ENCODE peak calls at places on chromosomes 12 and 14, in six cellular contexts. V, Q, A, H, C and G are unnamed samples.

GRCh38 chr14:94132285-94132887 is 3.0 kb upstream of the IFI27L2 start:
- DNase-seq in V (peak; percentile 59), Q (peak; percentile 77), A (peak; percentile 70), H (no peak), C (peak; percentile 72), G (peak; percentile 75)

GRCh38 chr14:94548999-94549985 is 11.9 kb upstream of the SERPINA4 start:
- DNase-seq in V (peak; percentile 61), Q (peak; percentile 49), A (peak; percentile 38), H (peak; percentile 83), C (peak; percentile 74), G (peak; percentile 28)

GRCh38 chr12:51837286-51837685 is 11.2 kb downstream of the FIGNL2 start:
- DNase-seq in V (no peak), Q (no peak), A (no peak), H (no peak), C (no peak), G (no peak)

GRCh38 chr14:51575225-51576111 is 76.2 kb upstream of the FRMD6 start:
- DNase-seq in V (no peak), Q (no peak), A (no peak), H (no peak), C (no peak), G (no peak)

GRCh38 chr12:103495158-103495782 is 498 bp downstream of the C12orf42 start:
- DNase-seq in V (no peak), Q (no peak), A (no peak), H (peak; percentile 95), C (peak; percentile 50), G (no peak)

GRCh38 chr14:59022144-59022543 is 166.3 kb upstream of the DAAM1 start:
- DNase-seq in V (no peak), Q (no peak), A (no peak), H (no peak), C (no peak), G (peak; percentile 29)

GRCh38 chr12:49295087-49296001 is at the start of gene PRPH:
- DNase-seq in V (no peak), Q (no peak), A (no peak), H (peak; percentile 72), C (peak; percentile 33), G (no peak)

GRCh38 chr12:104747956-104748355 is 210.1 kb downstream of the SLC41A2 start:
- DNase-seq in V (no peak), Q (no peak), A (no peak), H (no peak), C (no peak), G (no peak)

GRCh38 chr12:92519284-92519683 is 183.5 kb upstream of the PLEKHG7 start:
- DNase-seq in V (no peak), Q (no peak), A (no peak), H (no peak), C (no peak), G (peak; percentile 54)

GRCh38 chr12:69639400-69640016 is 28.8 kb upstream of the LRRC10 start:
- DNase-seq in V (peak; percentile 58), Q (peak; percentile 71), A (peak; percentile 66), H (peak; percentile 86), C (peak; percentile 84), G (peak; percentile 44)

GRCh38 chr12:127485528-127485927 is 781.4 kb upstream of the TMEM132C start:
- DNase-seq in V (no peak), Q (peak; percentile 69), A (no peak), H (no peak), C (no peak), G (peak; percentile 32)

GRCh38 chr14:38310420-38310995 is 54.6 kb upstream of the CLEC14A start:
- DNase-seq in V (no peak), Q (no peak), A (peak; percentile 88), H (no peak), C (no peak), G (no peak)

GRCh38 chr14:94173471-94173884 is 644 bp upstream of the PPP4R4 start:
- DNase-seq in V (no peak), Q (no peak), A (no peak), H (peak; percentile 81), C (no peak), G (no peak)

GRCh38 chr14:32211068-32211404 is 8.0 kb upstream of the RNU6-8 start:
- DNase-seq in V (no peak), Q (no peak), A (no peak), H (no peak), C (no peak), G (no peak)

GRCh38 chr14:68247867-68248266 is 428.3 kb downstream of the RAD51B start:
- DNase-seq in V (no peak), Q (peak; percentile 84), A (no peak), H (no peak), C (no peak), G (no peak)

GRCh38 chr14:98909251-98909944 is 362.6 kb downstream of the BCL11B start:
- DNase-seq in V (no peak), Q (peak; percentile 19), A (no peak), H (no peak), C (no peak), G (peak; percentile 91)

GRCh38 chr12:53560386-53560785 is 53.1 kb upstream of the NPFF start:
- DNase-seq in V (no peak), Q (peak; percentile 88), A (peak; percentile 84), H (no peak), C (no peak), G (no peak)

GRCh38 chr14:69703047-69704046 is 63.6 kb upstream of the SRSF5 start:
- DNase-seq in V (no peak), Q (no peak), A (no peak), H (no peak), C (no peak), G (no peak)

GRCh38 chr14:60651936-60652673 is 2.8 kb upstream of the SIX1 start:
- DNase-seq in V (no peak), Q (peak; percentile 48), A (no peak), H (no peak), C (no peak), G (no peak)

GRCh38 chr12:32964981-32965585 is 68.5 kb upstream of the PKP2 start:
- DNase-seq in V (no peak), Q (no peak), A (no peak), H (no peak), C (no peak), G (no peak)

GRCh38 chr12:79689041-79689476 is 1.7 kb downstream of the PAWR start:
- DNase-seq in V (no peak), Q (no peak), A (no peak), H (no peak), C (no peak), G (no peak)

GRCh38 chr14:55712505-55712904 is 132.5 kb downstream of the KTN1 start:
- DNase-seq in V (no peak), Q (no peak), A (no peak), H (no peak), C (no peak), G (no peak)

GRCh38 chr14:68789002-68789797 is 3.7 kb downstream of the ZFP36L1 start:
- DNase-seq in V (peak; percentile 83), Q (peak; percentile 81), A (peak; percentile 79), H (peak; percentile 96), C (peak; percentile 64), G (peak; percentile 58)

DNA sequence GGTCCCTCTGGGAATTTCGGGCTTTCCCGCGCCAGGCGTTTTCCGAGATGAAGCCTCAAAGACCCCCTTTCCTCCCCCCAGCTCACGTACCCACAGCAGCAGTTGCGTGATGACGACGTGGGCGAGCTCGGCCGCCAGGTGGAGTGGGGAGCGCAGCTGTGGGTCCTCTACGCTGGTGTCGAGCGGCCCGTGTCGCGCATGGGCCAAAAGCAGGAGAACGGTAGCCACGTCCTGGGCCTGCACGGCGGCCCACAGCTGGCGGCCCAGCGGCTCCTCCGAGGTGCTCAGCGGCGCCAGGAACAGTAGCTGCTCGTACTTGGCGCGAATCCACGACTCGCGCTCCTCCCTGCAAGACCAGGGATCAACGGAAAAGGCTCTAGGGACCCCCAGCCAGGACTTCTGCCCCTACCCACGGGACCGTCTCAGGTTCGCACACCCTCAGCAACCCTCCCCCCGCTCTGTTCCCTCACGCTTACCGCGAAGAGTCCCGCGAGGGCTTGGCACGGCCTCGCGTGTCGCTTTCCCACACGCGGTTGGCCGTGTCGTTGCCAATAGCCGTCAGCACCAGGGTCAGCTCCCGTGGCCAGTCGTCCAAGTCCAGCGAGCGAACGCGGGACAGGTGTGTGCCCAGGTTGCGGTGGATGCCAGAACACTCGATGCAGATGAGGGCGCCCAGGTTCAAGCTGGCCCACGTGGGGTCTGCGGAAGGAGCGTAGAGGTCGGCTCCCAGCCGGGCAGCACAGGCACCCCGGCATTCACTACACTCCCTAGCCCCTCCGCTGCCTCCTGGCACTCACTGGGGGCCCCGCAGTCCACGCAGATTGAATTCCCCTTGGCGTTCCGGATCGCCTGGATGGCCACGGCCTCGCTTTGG is 11.4 kb downstream of the AGAP2 start:
- DNase-seq in V (no peak), Q (peak; percentile 52), A (peak; percentile 34), H (no peak), C (peak; percentile 73), G (no peak)
- H3K4me3 ChIP-seq in V (peak overlapping the region; percentile 73), Q (peak overlapping the region; percentile 58), A (peak overlapping the region; percentile 64), H (peak overlapping the region; percentile 60), C (peak overlapping the region; percentile 20), G (peak overlapping the region; percentile 92)

DNA sequence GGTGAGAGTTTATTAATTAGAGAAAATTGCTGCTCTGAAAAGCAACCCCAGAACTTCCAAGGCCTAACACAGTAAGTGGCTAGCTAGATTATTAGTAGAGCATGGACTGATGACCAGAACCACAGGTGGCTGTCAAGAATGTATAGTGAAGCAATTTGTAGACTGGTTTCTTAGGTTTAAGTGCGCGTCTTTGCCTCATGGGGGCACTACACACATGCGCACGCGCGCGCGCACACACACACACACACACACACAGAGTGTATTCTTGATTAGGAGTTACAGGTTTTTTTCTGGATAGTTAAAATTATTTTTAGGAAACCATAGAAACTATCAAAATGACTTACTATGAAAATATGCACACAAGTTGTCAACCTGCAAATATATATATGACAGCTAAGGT is 66.5 kb downstream of the BHLHE41 start:
- DNase-seq in V (no peak), Q (no peak), A (no peak), H (no peak), C (no peak), G (no peak)
- TF ChIP-seq CTCF in V (no peak), Q (no peak), A (no peak), H (no peak), C (no peak), G (no peak)

DNA sequence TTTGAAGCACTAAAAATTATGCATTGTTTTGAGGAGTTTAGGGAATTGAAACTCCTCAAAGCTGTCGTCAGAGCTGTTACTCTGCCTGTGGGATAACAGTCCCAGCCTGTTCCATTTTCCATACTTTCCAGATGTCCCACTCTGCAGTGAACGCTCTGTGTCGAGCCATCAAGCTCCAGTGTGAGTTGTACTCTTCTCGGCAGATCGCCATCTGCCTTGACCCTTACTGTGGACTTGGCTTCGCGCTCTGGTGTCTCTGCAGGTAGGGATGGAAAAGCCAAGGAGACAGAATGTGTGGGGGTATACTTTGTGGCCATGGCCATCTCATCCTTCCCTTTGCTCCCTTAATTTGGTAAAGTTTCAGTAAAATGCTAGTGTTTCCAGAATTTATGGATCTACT is 35.5 kb upstream of the ATF1 start:
- DNase-seq in V (no peak), Q (no peak), A (no peak), H (no peak), C (no peak), G (no peak)
- H3K36me3 ChIP-seq in V (peaks cover 39% of the 10 kb centered on the region), Q (peaks cover 3% of the 10 kb centered on the region), A (peaks cover 41% of the 10 kb centered on the region), H (peaks cover 100% of the 10 kb centered on the region), C (peaks cover 36% of the 10 kb centered on the region), G (peaks cover 26% of the 10 kb centered on the region)

GRCh38 chr12:12035229-12035628 is 35.5 kb upstream of the BCL2L14 start:
- DNase-seq in V (no peak), Q (no peak), A (no peak), H (no peak), C (no peak), G (no peak)

GRCh38 chr12:12036901-12037300 is 33.8 kb upstream of the BCL2L14 start:
- DNase-seq in V (no peak), Q (no peak), A (no peak), H (no peak), C (no peak), G (no peak)

GRCh38 chr12:12034344-12034743 is 36.4 kb upstream of the BCL2L14 start:
- DNase-seq in V (no peak), Q (no peak), A (no peak), H (no peak), C (no peak), G (no peak)

GRCh38 chr12:12039897-12040296 is 30.8 kb upstream of the BCL2L14 start:
- DNase-seq in V (no peak), Q (no peak), A (no peak), H (no peak), C (no peak), G (no peak)
- H3K4me3 ChIP-seq in V (no peak overlapping the region), Q (no peak overlapping the region), A (no peak overlapping the region), H (no peak overlapping the region), C (no peak overlapping the region), G (no peak overlapping the region)